ENCODE peak calls at places on chromosomes 4 and X, in eight cellular contexts. I is type B pancreatic cell, Z is spleen, Y is heart right ventricle, N is esophagus squamous epithelium, G is foreskin fibroblast, U is adrenal gland, K is astrocyte of the spinal cord. C is an unnamed sample.

GRCh38 chr4:53943345-53944085 is 120.9 kb downstream of the CHIC2 start:
- DNase-seq in N (no peak), I (no peak), U (no peak), Z (no peak), K (peak; percentile 78), G (peak; percentile 88), Y (no peak), C (peak; percentile 74)

GRCh38 chrX:109716431-109717028 is 16.5 kb downstream of the ACSL4 start:
- DNase-seq in Y (no peak), I (no peak), K (peak; percentile 43), Z (no peak), U (no peak), G (peak; percentile 36), N (no peak), C (peak; percentile 28)

GRCh38 chrX:11124094-11124493 is 13.0 kb downstream of the HCCS start:
- DNase-seq in K (no peak), U (no peak), G (no peak), Z (no peak), N (no peak), Y (no peak), I (no peak), C (no peak)

GRCh38 chr4:129163427-129163826 is 67.5 kb downstream of the C4orf33 start:
- DNase-seq in Y (no peak), G (no peak), Z (no peak), K (no peak), N (no peak), U (no peak), I (no peak), C (no peak)

GRCh38 chr4:113347245-113347644 is 297.8 kb downstream of the ANK2 start:
- DNase-seq in I (no peak), Z (no peak), N (no peak), Y (no peak), U (no peak), K (peak; percentile 5), G (no peak), C (no peak)

GRCh38 chr4:139453041-139453370 is 915 bp upstream of the RAB33B start:
- DNase-seq in G (no peak), N (no peak), Z (no peak), U (no peak), Y (no peak), K (no peak), I (no peak), C (no peak)

GRCh38 chr4:18480928-18481327 is 459.4 kb upstream of the LCORL start:
- DNase-seq in Y (no peak), G (no peak), I (no peak), N (no peak), U (no peak), K (no peak), Z (no peak), C (no peak)

GRCh38 chrX:139106111-139106510 is 394.6 kb upstream of the FGF13 start:
- DNase-seq in Y (no peak), Z (no peak), G (peak; percentile 29), N (no peak), U (peak; percentile 44), K (peak; percentile 37), I (no peak), C (peak; percentile 7)

GRCh38 chr4:48085821-48086602 is 48.0 kb downstream of the TXK start:
- DNase-seq in G (no peak), K (no peak), N (no peak), U (no peak), Y (no peak), Z (no peak), I (no peak), C (no peak)

GRCh38 chr4:106816501-106816900 is 219.6 kb downstream of the DKK2 start:
- DNase-seq in G (peak; percentile 59), N (no peak), Y (no peak), I (no peak), Z (no peak), K (peak; percentile 32), U (no peak), C (peak; percentile 8)

GRCh38 chr4:182192511-182193181 is 50.6 kb upstream of the TENM3 start:
- DNase-seq in G (peak; percentile 25), U (no peak), I (no peak), N (no peak), Y (no peak), K (peak; percentile 55), Z (no peak), C (peak; percentile 35)

GRCh38 chrX:119549327-119550016 is 15.7 kb downstream of the STEEP1 start:
- DNase-seq in Z (no peak), U (no peak), G (no peak), Y (no peak), I (no peak), N (no peak), K (no peak), C (no peak)

GRCh38 chr4:35163189-35163588 is 1081.1 kb downstream of the ARAP2 start:
- DNase-seq in K (no peak), N (no peak), U (no peak), I (no peak), Y (no peak), G (no peak), Z (no peak), C (no peak)

GRCh38 chr4:113445286-113445685 is 316.3 kb downstream of the CAMK2D start:
- DNase-seq in I (no peak), Y (peak; percentile 24), Z (no peak), K (peak; percentile 88), G (peak; percentile 95), U (peak; percentile 51), N (no peak), C (peak; percentile 99)

GRCh38 chr4:27973056-27973455 is 1112.4 kb downstream of the STIM2 start:
- DNase-seq in I (no peak), U (no peak), Z (no peak), G (no peak), N (no peak), Y (no peak), K (no peak), C (no peak)

GRCh38 chr4:158914178-158914577 is 145.4 kb downstream of the FNIP2 start:
- DNase-seq in Y (no peak), K (peak; percentile 85), I (no peak), Z (no peak), U (no peak), G (peak; percentile 85), N (no peak), C (peak; percentile 64)

GRCh38 chr4:4693258-4693657 is 151.4 kb upstream of the STX18 start:
- DNase-seq in U (peak; percentile 22), Z (no peak), Y (no peak), N (no peak), K (no peak), G (peak; percentile 59), I (no peak), C (no peak)

GRCh38 chr4:4694812-4695211 is 153.0 kb upstream of the STX18 start:
- DNase-seq in Z (no peak), U (no peak), I (no peak), Y (no peak), G (no peak), K (no peak), N (no peak), C (no peak)

GRCh38 chr4:4695497-4695896 is 153.6 kb upstream of the STX18 start:
- DNase-seq in Z (no peak), G (no peak), U (no peak), Y (no peak), I (no peak), N (no peak), K (no peak), C (no peak)

GRCh38 chr4:4693755-4694295 is 152.0 kb upstream of the STX18 start:
- DNase-seq in G (no peak), Y (no peak), I (no peak), Z (no peak), K (no peak), U (no peak), N (no peak), C (no peak)

GRCh38 chr4:4694296-4694772 is 152.5 kb upstream of the STX18 start:
- DNase-seq in U (peak; percentile 93), N (no peak), Y (peak; percentile 33), Z (no peak), I (no peak), G (peak; percentile 51), K (no peak), C (no peak)
- TF ChIP-seq CTCF in U (peak; percentile 54), N (no peak), Y (no peak), Z (no peak), I (peak; percentile 58), G (peak; percentile 55), K (peak; percentile 34), C (peak; percentile 24)

DNA sequence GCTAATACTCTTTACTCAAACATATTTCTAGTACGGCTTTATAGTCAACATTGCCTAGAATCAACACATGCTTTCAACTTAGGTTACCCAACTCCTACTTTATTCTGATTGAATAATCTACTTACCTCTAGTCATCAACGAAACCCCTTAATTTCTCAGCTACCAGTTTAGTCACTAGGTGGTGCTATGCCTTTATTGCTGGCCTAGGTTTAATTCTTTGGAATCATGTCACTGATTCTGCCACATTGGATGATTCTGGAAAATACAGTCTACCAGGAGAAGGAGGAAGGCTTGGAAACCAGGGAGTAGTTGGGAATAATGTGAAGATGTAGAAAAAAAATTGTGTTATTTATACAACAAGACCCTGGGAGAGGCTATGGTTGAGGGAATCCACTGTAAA is 167.7 kb downstream of the DCAF12L2 start:
- DNase-seq in K (no peak), Y (no peak), N (no peak), Z (no peak), I (no peak), U (no peak), G (no peak), C (no peak)
- TF ChIP-seq CTCF in K (no peak), Y (peak; percentile 41), N (no peak), Z (no peak), I (peak; percentile 75), U (no peak), G (no peak), C (no peak)

GRCh38 chr4:80221161-80221560 is 23.9 kb downstream of the PRDM8 start:
- DNase-seq in N (no peak), Z (no peak), I (no peak), G (peak; percentile 58), U (no peak), K (peak; percentile 59), Y (no peak), C (peak; percentile 67)
- TF ChIP-seq CTCF in N (no peak), Z (no peak), I (peak; percentile 70), G (peak; percentile 37), U (no peak), K (peak; percentile 50), Y (peak; percentile 41), C (peak; percentile 51)

GRCh38 chr4:111453216-111453615 is 692.0 kb upstream of the FAM241A start:
- DNase-seq in Z (no peak), G (no peak), N (no peak), Y (no peak), K (no peak), I (no peak), U (no peak), C (no peak)

GRCh38 chr4:111450867-111451266 is 694.4 kb upstream of the FAM241A start:
- DNase-seq in Z (no peak), K (peak; percentile 18), N (no peak), Y (no peak), U (no peak), G (peak; percentile 61), I (no peak), C (no peak)

GRCh38 chr4:111454961-111455360 is 690.3 kb upstream of the FAM241A start:
- DNase-seq in U (peak; percentile 1), I (no peak), Y (no peak), K (no peak), Z (no peak), N (no peak), G (peak; percentile 22), C (peak; percentile 7)

DNA sequence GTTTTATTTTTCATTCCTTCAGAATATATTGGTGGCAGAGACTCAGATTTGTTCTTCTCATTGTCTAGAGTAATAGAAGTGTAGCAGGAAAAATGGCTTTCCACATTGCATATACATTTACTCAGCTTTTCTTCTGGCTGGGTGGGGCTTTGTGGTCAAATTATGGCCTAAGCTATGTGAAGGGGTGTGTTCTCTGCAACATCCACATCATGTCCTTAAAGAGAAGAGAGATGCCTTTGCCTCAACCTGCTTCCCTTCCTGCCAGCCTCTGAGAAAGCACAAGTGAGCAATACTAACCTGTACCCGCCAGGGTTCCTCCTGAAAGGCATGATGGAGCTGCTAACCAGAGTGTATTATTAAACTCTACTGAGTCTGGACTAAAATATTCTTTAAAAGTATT is 695.6 kb upstream of the FAM241A start:
- DNase-seq in G (peak; percentile 21), I (no peak), Z (no peak), U (no peak), Y (no peak), N (no peak), K (no peak), C (no peak)
- TF ChIP-seq CTCF in G (no peak), I (no peak), Z (no peak), U (no peak), Y (no peak), N (no peak), K (no peak), C (no peak)

C was measured in fibroblast of pulmonary artery.